ENCODE peak calls at places on chromosomes 2 and 18, in eight cellular contexts. One of them, this sample, is unnamed.

GRCh38 chr2:102235042-102235473 is 48.2 kb downstream of the IL1RL2 start:
- DNase-seq in mucosa of gallbladder: no peak
- DNase-seq in activated CD8-positive, alpha-beta memory T cell treated with anti-CD3 and anti-CD28 coated beads, Interleukin-2, amount 50 U/mL, for 48 hours: no peak
- DNase-seq in body of pancreas: no peak
- DNase-seq in aorta: no peak
- DNase-seq in PC-3: no peak
- DNase-seq in pons: no peak
- DNase-seq in fibroblast of mammary gland: peak
- DNase-seq in this sample: no peak

GRCh38 chr2:136248242-136248641 is 130.3 kb upstream of the CXCR4 start:
- DNase-seq in activated CD8-positive, alpha-beta memory T cell treated with anti-CD3 and anti-CD28 coated beads, Interleukin-2, amount 50 U/mL, for 48 hours: no peak
- DNase-seq in PC-3: peak
- DNase-seq in pons: no peak
- DNase-seq in fibroblast of mammary gland: peak
- DNase-seq in mucosa of gallbladder: no peak
- DNase-seq in aorta: no peak
- DNase-seq in body of pancreas: no peak
- DNase-seq in this sample: no peak

GRCh38 chr2:121721926-121722325 is 14.7 kb downstream of the NIFK start:
- DNase-seq in body of pancreas: no peak
- DNase-seq in mucosa of gallbladder: no peak
- DNase-seq in aorta: peak
- DNase-seq in PC-3: peak
- DNase-seq in pons: no peak
- DNase-seq in activated CD8-positive, alpha-beta memory T cell treated with anti-CD3 and anti-CD28 coated beads, Interleukin-2, amount 50 U/mL, for 48 hours: no peak
- DNase-seq in fibroblast of mammary gland: peak
- DNase-seq in this sample: no peak

GRCh38 chr2:108958632-108959341 is 30.2 kb downstream of the EDAR start:
- DNase-seq in fibroblast of mammary gland: no peak
- DNase-seq in PC-3: no peak
- DNase-seq in aorta: no peak
- DNase-seq in body of pancreas: no peak
- DNase-seq in activated CD8-positive, alpha-beta memory T cell treated with anti-CD3 and anti-CD28 coated beads, Interleukin-2, amount 50 U/mL, for 48 hours: no peak
- DNase-seq in pons: no peak
- DNase-seq in mucosa of gallbladder: no peak
- DNase-seq in this sample: no peak

GRCh38 chr2:240595381-240596079 is 9.0 kb downstream of the CAPN10 start:
- DNase-seq in fibroblast of mammary gland: no peak
- DNase-seq in PC-3: no peak
- DNase-seq in mucosa of gallbladder: no peak
- DNase-seq in pons: no peak
- DNase-seq in aorta: peak
- DNase-seq in activated CD8-positive, alpha-beta memory T cell treated with anti-CD3 and anti-CD28 coated beads, Interleukin-2, amount 50 U/mL, for 48 hours: no peak
- DNase-seq in body of pancreas: no peak
- DNase-seq in this sample: peak

GRCh38 chr2:120520929-120521912 is 175.3 kb downstream of the INHBB start:
- DNase-seq in aorta: peak
- DNase-seq in mucosa of gallbladder: peak
- DNase-seq in body of pancreas: peak
- DNase-seq in pons: no peak
- DNase-seq in PC-3: peak
- DNase-seq in activated CD8-positive, alpha-beta memory T cell treated with anti-CD3 and anti-CD28 coated beads, Interleukin-2, amount 50 U/mL, for 48 hours: peak
- DNase-seq in fibroblast of mammary gland: peak
- DNase-seq in this sample: peak

GRCh38 chr18:73715228-73715670 is 432.4 kb downstream of the FBXO15 start:
- DNase-seq in PC-3: no peak
- DNase-seq in fibroblast of mammary gland: no peak
- DNase-seq in body of pancreas: no peak
- DNase-seq in aorta: no peak
- DNase-seq in activated CD8-positive, alpha-beta memory T cell treated with anti-CD3 and anti-CD28 coated beads, Interleukin-2, amount 50 U/mL, for 48 hours: no peak
- DNase-seq in mucosa of gallbladder: no peak
- DNase-seq in pons: no peak
- DNase-seq in this sample: no peak

GRCh38 chr18:939167-939566 is 34.5 kb downstream of the ADCYAP1 start:
- DNase-seq in fibroblast of mammary gland: no peak
- DNase-seq in mucosa of gallbladder: no peak
- DNase-seq in body of pancreas: no peak
- DNase-seq in activated CD8-positive, alpha-beta memory T cell treated with anti-CD3 and anti-CD28 coated beads, Interleukin-2, amount 50 U/mL, for 48 hours: no peak
- DNase-seq in pons: no peak
- DNase-seq in PC-3: peak
- DNase-seq in aorta: no peak
- DNase-seq in this sample: no peak

GRCh38 chr2:134866498-134867099 is 28.2 kb downstream of the ACMSD start:
- DNase-seq in fibroblast of mammary gland: peak
- DNase-seq in aorta: no peak
- DNase-seq in mucosa of gallbladder: no peak
- DNase-seq in PC-3: peak
- DNase-seq in activated CD8-positive, alpha-beta memory T cell treated with anti-CD3 and anti-CD28 coated beads, Interleukin-2, amount 50 U/mL, for 48 hours: no peak
- DNase-seq in body of pancreas: no peak
- DNase-seq in pons: no peak
- DNase-seq in this sample: no peak

GRCh38 chr2:207416111-207416510 is 113.7 kb upstream of the CREB1 start:
- DNase-seq in PC-3: peak
- DNase-seq in pons: no peak
- DNase-seq in mucosa of gallbladder: peak
- DNase-seq in fibroblast of mammary gland: peak
- DNase-seq in aorta: no peak
- DNase-seq in activated CD8-positive, alpha-beta memory T cell treated with anti-CD3 and anti-CD28 coated beads, Interleukin-2, amount 50 U/mL, for 48 hours: no peak
- DNase-seq in body of pancreas: peak
- DNase-seq in this sample: no peak

GRCh38 chr2:239601201-239601851 is 200.5 kb upstream of the HDAC4 start:
- DNase-seq in body of pancreas: peak
- DNase-seq in pons: no peak
- DNase-seq in fibroblast of mammary gland: no peak
- DNase-seq in mucosa of gallbladder: no peak
- DNase-seq in PC-3: no peak
- DNase-seq in aorta: peak
- DNase-seq in activated CD8-positive, alpha-beta memory T cell treated with anti-CD3 and anti-CD28 coated beads, Interleukin-2, amount 50 U/mL, for 48 hours: peak
- DNase-seq in this sample: no peak

GRCh38 chr2:239042046-239042445 is 194.2 kb downstream of the TWIST2 start:
- DNase-seq in activated CD8-positive, alpha-beta memory T cell treated with anti-CD3 and anti-CD28 coated beads, Interleukin-2, amount 50 U/mL, for 48 hours: no peak
- DNase-seq in pons: no peak
- DNase-seq in fibroblast of mammary gland: no peak
- DNase-seq in mucosa of gallbladder: no peak
- DNase-seq in aorta: no peak
- DNase-seq in body of pancreas: no peak
- DNase-seq in PC-3: no peak
- DNase-seq in this sample: no peak

GRCh38 chr2:230868947-230869690 is 4.4 kb downstream of the ITM2C start:
- DNase-seq in aorta: peak
- DNase-seq in mucosa of gallbladder: no peak
- DNase-seq in activated CD8-positive, alpha-beta memory T cell treated with anti-CD3 and anti-CD28 coated beads, Interleukin-2, amount 50 U/mL, for 48 hours: no peak
- DNase-seq in PC-3: no peak
- DNase-seq in pons: no peak
- DNase-seq in body of pancreas: no peak
- DNase-seq in fibroblast of mammary gland: no peak
- DNase-seq in this sample: no peak

GRCh38 chr2:102788880-102789250 is 27.0 kb downstream of the TMEM182 start:
- DNase-seq in mucosa of gallbladder: no peak
- DNase-seq in PC-3: no peak
- DNase-seq in pons: no peak
- DNase-seq in body of pancreas: no peak
- DNase-seq in aorta: no peak
- DNase-seq in activated CD8-positive, alpha-beta memory T cell treated with anti-CD3 and anti-CD28 coated beads, Interleukin-2, amount 50 U/mL, for 48 hours: no peak
- DNase-seq in fibroblast of mammary gland: no peak
- DNase-seq in this sample: no peak

GRCh38 chr2:24050041-24050655 is 607 bp downstream of the FKBP1B start:
- DNase-seq in aorta: peak
- DNase-seq in PC-3: no peak
- DNase-seq in mucosa of gallbladder: peak
- DNase-seq in fibroblast of mammary gland: peak
- DNase-seq in body of pancreas: peak
- DNase-seq in activated CD8-positive, alpha-beta memory T cell treated with anti-CD3 and anti-CD28 coated beads, Interleukin-2, amount 50 U/mL, for 48 hours: peak
- DNase-seq in pons: no peak
- DNase-seq in this sample: no peak

GRCh38 chr2:12303181-12304030 is 413.3 kb upstream of the TRIB2 start:
- DNase-seq in body of pancreas: no peak
- DNase-seq in aorta: no peak
- DNase-seq in pons: no peak
- DNase-seq in activated CD8-positive, alpha-beta memory T cell treated with anti-CD3 and anti-CD28 coated beads, Interleukin-2, amount 50 U/mL, for 48 hours: no peak
- DNase-seq in fibroblast of mammary gland: peak
- DNase-seq in mucosa of gallbladder: no peak
- DNase-seq in PC-3: peak
- DNase-seq in this sample: peak

GRCh38 chr2:24969784-24970183 is 2.0 kb downstream of the DNAJC27 start:
- DNase-seq in body of pancreas: no peak
- DNase-seq in PC-3: no peak
- DNase-seq in fibroblast of mammary gland: peak
- DNase-seq in mucosa of gallbladder: no peak
- DNase-seq in pons: no peak
- DNase-seq in aorta: no peak
- DNase-seq in activated CD8-positive, alpha-beta memory T cell treated with anti-CD3 and anti-CD28 coated beads, Interleukin-2, amount 50 U/mL, for 48 hours: no peak
- DNase-seq in this sample: no peak

GRCh38 chr2:175030380-175031271 is 25.4 kb upstream of the CHN1 start:
- DNase-seq in activated CD8-positive, alpha-beta memory T cell treated with anti-CD3 and anti-CD28 coated beads, Interleukin-2, amount 50 U/mL, for 48 hours: no peak
- DNase-seq in aorta: no peak
- DNase-seq in mucosa of gallbladder: peak
- DNase-seq in PC-3: peak
- DNase-seq in body of pancreas: peak
- DNase-seq in pons: no peak
- DNase-seq in fibroblast of mammary gland: peak
- DNase-seq in this sample: no peak

GRCh38 chr2:100437751-100438150 is 20.3 kb upstream of the CHST10 start:
- DNase-seq in mucosa of gallbladder: no peak
- DNase-seq in body of pancreas: no peak
- DNase-seq in fibroblast of mammary gland: no peak
- DNase-seq in PC-3: no peak
- DNase-seq in activated CD8-positive, alpha-beta memory T cell treated with anti-CD3 and anti-CD28 coated beads, Interleukin-2, amount 50 U/mL, for 48 hours: no peak
- DNase-seq in pons: no peak
- DNase-seq in aorta: no peak
- DNase-seq in this sample: no peak

GRCh38 chr2:110773470-110773921 is 41.1 kb downstream of the ACOXL start:
- DNase-seq in PC-3: no peak
- DNase-seq in body of pancreas: peak
- DNase-seq in pons: peak
- DNase-seq in aorta: peak
- DNase-seq in mucosa of gallbladder: peak
- DNase-seq in fibroblast of mammary gland: no peak
- DNase-seq in activated CD8-positive, alpha-beta memory T cell treated with anti-CD3 and anti-CD28 coated beads, Interleukin-2, amount 50 U/mL, for 48 hours: no peak
- DNase-seq in this sample: no peak

GRCh38 chr18:75679347-75679746 is 251.8 kb upstream of the SMIM21 start:
- DNase-seq in fibroblast of mammary gland: peak
- DNase-seq in PC-3: no peak
- DNase-seq in pons: no peak
- DNase-seq in activated CD8-positive, alpha-beta memory T cell treated with anti-CD3 and anti-CD28 coated beads, Interleukin-2, amount 50 U/mL, for 48 hours: no peak
- DNase-seq in mucosa of gallbladder: peak
- DNase-seq in aorta: peak
- DNase-seq in body of pancreas: no peak
- DNase-seq in this sample: no peak

GRCh38 chr18:68991281-68991680 is 193.4 kb downstream of the CCDC102B start:
- DNase-seq in body of pancreas: no peak
- DNase-seq in mucosa of gallbladder: no peak
- DNase-seq in fibroblast of mammary gland: peak
- DNase-seq in aorta: no peak
- DNase-seq in activated CD8-positive, alpha-beta memory T cell treated with anti-CD3 and anti-CD28 coated beads, Interleukin-2, amount 50 U/mL, for 48 hours: no peak
- DNase-seq in PC-3: peak
- DNase-seq in pons: no peak
- DNase-seq in this sample: no peak

GRCh38 chr2:231364961-231365810 is 30.3 kb upstream of the B3GNT7 start:
- DNase-seq in fibroblast of mammary gland: peak
- DNase-seq in aorta: peak
- DNase-seq in mucosa of gallbladder: no peak
- DNase-seq in activated CD8-positive, alpha-beta memory T cell treated with anti-CD3 and anti-CD28 coated beads, Interleukin-2, amount 50 U/mL, for 48 hours: no peak
- DNase-seq in body of pancreas: no peak
- DNase-seq in pons: peak
- DNase-seq in PC-3: peak
- DNase-seq in this sample: no peak

GRCh38 chr2:83103602-83104001 is 1355.5 kb downstream of the SUCLG1 start:
- DNase-seq in body of pancreas: no peak
- DNase-seq in activated CD8-positive, alpha-beta memory T cell treated with anti-CD3 and anti-CD28 coated beads, Interleukin-2, amount 50 U/mL, for 48 hours: no peak
- DNase-seq in pons: no peak
- DNase-seq in aorta: no peak
- DNase-seq in fibroblast of mammary gland: peak
- DNase-seq in PC-3: peak
- DNase-seq in mucosa of gallbladder: no peak
- DNase-seq in this sample: no peak

GRCh38 chr18:50518787-50519520 is 40.9 kb upstream of the MAPK4 start:
- DNase-seq in pons: no peak
- DNase-seq in fibroblast of mammary gland: peak
- DNase-seq in PC-3: no peak
- DNase-seq in aorta: no peak
- DNase-seq in body of pancreas: no peak
- DNase-seq in activated CD8-positive, alpha-beta memory T cell treated with anti-CD3 and anti-CD28 coated beads, Interleukin-2, amount 50 U/mL, for 48 hours: no peak
- DNase-seq in mucosa of gallbladder: no peak
- DNase-seq in this sample: no peak

This sample was measured in T-helper 2 cell treated with Interferon-gamma antibody and Interleukin-4, amounts not matched to agents 5 μg/mL and 100 μg/mL, for 36 hours.